ENCODE peak calls at places on chromosomes 3 and 15, in ten cellular contexts. U is heart right ventricle, N is H9, Q is fibroblast of the aortic adventitia, C is osteocyte, X is GM13977, T is glutamatergic neuron, J is suprapubic skin, H is mammary epithelial cell, E is A549. B is an unnamed sample.

GRCh38 chr3:32575451-32575850 is 4.8 kb upstream of the DYNC1LI1 start:
- DNase-seq in T (no peak), X (no peak), J (no peak), H (no peak), E (no peak), C (no peak), U (no peak), N (no peak), Q (no peak), B (no peak)

GRCh38 chr3:158120330-158120729 is 10.4 kb downstream of the RSRC1 start:
- DNase-seq in U (no peak), N (no peak), T (no peak), Q (no peak), X (no peak), C (no peak), H (no peak), E (no peak), J (no peak), B (no peak)

GRCh38 chr3:143924522-143925381 is 46.9 kb upstream of the DIPK2A start:
- DNase-seq in X (no peak), J (no peak), E (no peak), Q (no peak), T (no peak), H (no peak), U (no peak), N (no peak), C (no peak), B (no peak)

GRCh38 chr15:85531083-85531482 is 150.7 kb downstream of the AKAP13 start:
- DNase-seq in J (no peak), X (no peak), E (no peak), Q (no peak), T (no peak), N (no peak), U (no peak), H (no peak), C (no peak), B (no peak)

GRCh38 chr3:73530030-73530411 is 94.7 kb downstream of the PDZRN3 start:
- DNase-seq in X (no peak), H (no peak), U (no peak), E (no peak), Q (peak), C (no peak), J (no peak), N (no peak), T (no peak), B (no peak)

GRCh38 chr15:100107151-100107550 is 234.6 kb downstream of the ADAMTS17 start:
- DNase-seq in U (no peak), T (no peak), C (no peak), Q (no peak), N (no peak), H (no peak), X (no peak), E (no peak), J (no peak), B (no peak)

GRCh38 chr15:85757939-85758654 is 36.6 kb downstream of the KLHL25 start:
- DNase-seq in N (no peak), H (no peak), U (no peak), Q (no peak), X (no peak), T (no peak), C (no peak), E (no peak), J (peak), B (no peak)

GRCh38 chr3:187913617-187914033 is 168.4 kb upstream of the BCL6 start:
- DNase-seq in T (no peak), X (no peak), E (peak), J (no peak), Q (no peak), C (no peak), U (no peak), N (no peak), H (peak), B (peak)

GRCh38 chr3:16381426-16381825 is 116.4 kb downstream of the OXNAD1 start:
- DNase-seq in H (no peak), C (no peak), E (no peak), N (no peak), T (no peak), J (no peak), X (no peak), U (no peak), Q (no peak), B (no peak)

GRCh38 chr3:110026421-110026820 is 689.1 kb upstream of the DPPA4 start:
- DNase-seq in C (no peak), H (no peak), N (no peak), U (no peak), E (no peak), X (no peak), T (no peak), Q (peak), J (no peak), B (no peak)
- TF ChIP-seq CTCF in C (no peak), H (no peak), N (no peak), U (no peak), E (no peak), X (no peak), T (no peak), Q (no peak), J (no peak), B (no peak)

GRCh38 chr15:75694241-75695182 is 18.1 kb downstream of the CSPG4 start:
- DNase-seq in E (peak), U (peak), X (peak), J (peak), H (peak), T (peak), C (peak), Q (peak), N (peak), B (peak)
- TF ChIP-seq CTCF in E (peak), U (peak), X (peak), J (peak), H (peak), T (peak), C (peak), Q (peak), N (peak), B (peak)

DNA sequence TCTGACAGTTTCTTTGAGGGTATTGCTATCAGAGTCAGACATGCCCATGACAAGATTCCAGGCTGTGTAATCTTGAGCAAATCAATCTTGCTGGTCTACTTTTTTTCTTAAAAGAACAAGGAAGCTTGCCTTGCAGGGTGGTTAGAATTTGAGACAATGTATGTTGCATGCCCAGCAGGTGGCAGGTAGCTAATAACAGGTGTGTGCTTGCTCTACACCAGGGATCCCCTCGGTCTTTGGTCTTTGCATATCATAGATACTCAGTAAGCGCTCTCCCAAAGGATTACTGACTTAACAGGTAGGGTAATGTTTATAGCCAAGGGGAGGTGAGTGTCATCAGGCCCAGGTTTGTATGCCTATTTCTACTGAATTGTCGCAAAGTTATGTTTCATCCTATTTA is 37.3 kb downstream of the CACNA1D start:
- DNase-seq in H (no peak), C (no peak), U (no peak), E (no peak), N (no peak), J (no peak), Q (no peak), X (peak), T (no peak), B (peak)
- TF ChIP-seq CTCF in H (peak), C (no peak), U (no peak), E (no peak), N (no peak), J (no peak), Q (no peak), X (peak), T (no peak), B (peak)

DNA sequence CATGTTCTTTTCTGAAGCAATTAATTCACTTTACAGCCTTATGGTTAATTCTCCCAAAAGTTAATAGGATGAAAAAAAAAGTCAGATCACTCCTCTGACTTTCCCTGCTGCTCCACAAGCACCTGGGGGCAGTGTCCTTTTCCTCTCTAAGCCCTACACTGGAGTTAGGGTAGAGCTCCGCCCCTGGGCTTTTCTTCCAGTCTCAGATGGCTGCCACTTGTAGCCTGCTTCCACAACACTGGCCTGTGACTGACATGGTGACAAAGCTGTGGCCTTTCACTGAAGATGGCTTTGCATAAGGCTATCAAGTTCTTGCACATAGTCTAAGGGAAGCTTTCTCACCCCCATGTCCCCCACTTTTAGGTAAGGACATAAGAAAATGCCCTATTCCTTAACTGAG is 1.3 kb upstream of the MON1A start:
- DNase-seq in X (no peak), U (no peak), Q (no peak), T (no peak), H (no peak), E (peak), N (peak), J (no peak), C (no peak), B (peak)
- TF ChIP-seq CTCF in X (no peak), U (no peak), Q (no peak), T (no peak), H (no peak), E (no peak), N (peak), J (no peak), C (no peak), B (no peak)

B was measured in Calu3.